ENCODE peak calls at places on chromosomes 11 and 22, in seven cellular contexts. V, E, L, P, G, R and Q are unnamed samples.

GRCh38 chr22:38901111-38901641 is 29.2 kb upstream of the CBX6 start:
- DNase-seq in E (no peak), L (no peak), R (no peak), G (no peak), P (no peak), V (no peak), Q (no peak)

GRCh38 chr11:110261195-110262140 is 34.9 kb downstream of the RDX start:
- DNase-seq in G (no peak), V (no peak), P (no peak), R (no peak), E (no peak), L (no peak), Q (no peak)

GRCh38 chr11:61964941-61965282 is 2.5 kb downstream of the FTH1 start:
- DNase-seq in E (no peak), V (no peak), G (no peak), L (no peak), P (no peak), R (no peak), Q (no peak)

GRCh38 chr11:114297806-114298700 is 1.9 kb downstream of the NNMT start:
- DNase-seq in G (no peak), E (no peak), V (no peak), P (peak; percentile 34), L (no peak), R (no peak), Q (no peak)

GRCh38 chr11:21511835-21512440 is 680.9 kb upstream of the ANO5 start:
- DNase-seq in G (no peak), R (peak; percentile 24), V (peak; percentile 26), E (peak; percentile 34), P (peak; percentile 1), L (peak; percentile 20), Q (no peak)

GRCh38 chr11:65355013-65355775 is 643 bp downstream of the TIGD3 start:
- DNase-seq in G (no peak), R (peak; percentile 3), E (peak; percentile 51), L (peak; percentile 29), V (no peak), P (no peak), Q (no peak)

GRCh38 chr11:120652705-120653335 is 141.3 kb downstream of the GRIK4 start:
- DNase-seq in E (no peak), P (peak; percentile 14), L (no peak), V (no peak), G (no peak), R (no peak), Q (no peak)

GRCh38 chr11:11296434-11296833 is 56.6 kb downstream of the CSNK2A3 start:
- DNase-seq in P (no peak), E (no peak), G (no peak), V (no peak), R (no peak), L (no peak), Q (no peak)

GRCh38 chr11:12662101-12662500 is 12.1 kb upstream of the TEAD1 start:
- DNase-seq in G (no peak), R (no peak), L (no peak), P (no peak), V (no peak), E (no peak), Q (no peak)

GRCh38 chr11:10285148-10285802 is 8.7 kb downstream of the SBF2 start:
- DNase-seq in E (no peak), R (no peak), V (no peak), L (no peak), G (no peak), P (no peak), Q (no peak)

GRCh38 chr22:33986167-33986771 is 66.0 kb upstream of the LARGE1 start:
- DNase-seq in R (no peak), V (no peak), E (no peak), G (no peak), L (no peak), P (no peak), Q (no peak)

GRCh38 chr11:71245601-71246391 is 6.6 kb downstream of the SHANK2 start:
- DNase-seq in P (no peak), R (no peak), L (no peak), V (no peak), E (no peak), G (peak; percentile 10), Q (no peak)

GRCh38 chr11:67675058-67675747 is 780 bp upstream of the ALDH3B2 start:
- DNase-seq in V (no peak), L (no peak), E (no peak), R (no peak), G (no peak), P (no peak), Q (no peak)

GRCh38 chr11:36282926-36283325 is 6.3 kb downstream of the COMMD9 start:
- DNase-seq in L (no peak), P (no peak), R (no peak), V (no peak), G (no peak), E (no peak), Q (no peak)

GRCh38 chr11:818396-819128 is at the start of gene PNPLA2:
- DNase-seq in G (peak; percentile 63), E (peak; percentile 52), L (no peak), V (no peak), R (no peak), P (peak; percentile 81), Q (no peak)

GRCh38 chr22:23800297-23801237 is 13.8 kb downstream of the SMARCB1 start:
- DNase-seq in R (no peak), P (no peak), E (no peak), V (no peak), G (no peak), L (no peak), Q (no peak)